ENCODE peak calls at places on chromosomes 12 and 14, in four cellular contexts. One of them, this sample, is unnamed.

GRCh38 chr12:109134186-109134917 is 18.0 kb downstream of the ACACB start:
- DNase-seq in K562: peak
- DNase-seq in HepG2: no peak
- DNase-seq in WTC11: peak
- DNase-seq in this sample: peak

GRCh38 chr14:98189077-98189476 is 1082.9 kb downstream of the BCL11B start:
- DNase-seq in WTC11: no peak
- DNase-seq in HepG2: no peak
- DNase-seq in K562: no peak
- DNase-seq in this sample: no peak

GRCh38 chr14:76829016-76829365 is 2.8 kb downstream of the LRRC74A start:
- DNase-seq in K562: no peak
- DNase-seq in WTC11: no peak
- DNase-seq in HepG2: no peak
- DNase-seq in this sample: no peak

GRCh38 chr12:66035289-66035961 is 95.1 kb downstream of the LLPH start:
- DNase-seq in HepG2: peak
- DNase-seq in WTC11: no peak
- DNase-seq in K562: no peak
- DNase-seq in this sample: no peak

GRCh38 chr12:86697916-86698315 is 441.7 kb upstream of the MGAT4C start:
- DNase-seq in WTC11: no peak
- DNase-seq in K562: no peak
- DNase-seq in HepG2: no peak
- DNase-seq in this sample: no peak

GRCh38 chr12:132325733-132326130 is 3.7 kb downstream of the GALNT9 start:
- DNase-seq in K562: no peak
- DNase-seq in WTC11: no peak
- DNase-seq in HepG2: no peak
- DNase-seq in this sample: no peak

GRCh38 chr14:61229475-61229888 is 51.7 kb downstream of the TMEM30B start:
- DNase-seq in WTC11: no peak
- DNase-seq in K562: no peak
- DNase-seq in HepG2: peak
- DNase-seq in this sample: peak

GRCh38 chr12:119772431-119772830 is 104.5 kb downstream of the PRKAB1 start:
- DNase-seq in WTC11: no peak
- DNase-seq in HepG2: no peak
- DNase-seq in K562: no peak
- DNase-seq in this sample: no peak

GRCh38 chr12:78489990-78490389 is 374.6 kb upstream of the SYT1 start:
- DNase-seq in WTC11: no peak
- DNase-seq in K562: no peak
- DNase-seq in HepG2: no peak
- DNase-seq in this sample: no peak

GRCh38 chr12:60123443-60124000 is 527.7 kb downstream of the SLC16A7 start:
- DNase-seq in K562: no peak
- DNase-seq in HepG2: no peak
- DNase-seq in WTC11: no peak
- DNase-seq in this sample: no peak

GRCh38 chr12:109497675-109498074 is 20.2 kb downstream of the UBE3B start:
- DNase-seq in WTC11: no peak
- DNase-seq in K562: no peak
- DNase-seq in HepG2: no peak
- DNase-seq in this sample: no peak

GRCh38 chr12:1593232-1594044 is 943 bp downstream of the FBXL14 start:
- DNase-seq in K562: no peak
- DNase-seq in WTC11: peak
- DNase-seq in HepG2: no peak
- DNase-seq in this sample: peak

GRCh38 chr14:28676481-28676880 is 90.1 kb upstream of the FOXG1 start:
- DNase-seq in HepG2: no peak
- DNase-seq in K562: no peak
- DNase-seq in WTC11: no peak
- DNase-seq in this sample: no peak

GRCh38 chr12:29983917-29984316 is 200.2 kb upstream of the TMTC1 start:
- DNase-seq in WTC11: no peak
- DNase-seq in HepG2: no peak
- DNase-seq in K562: no peak
- DNase-seq in this sample: no peak
- TF ChIP-seq SP1 in WTC11: no peak
- TF ChIP-seq SP1 in HepG2: no peak
- TF ChIP-seq SP1 in K562: no peak
- TF ChIP-seq SP1 in this sample: no peak

DNA sequence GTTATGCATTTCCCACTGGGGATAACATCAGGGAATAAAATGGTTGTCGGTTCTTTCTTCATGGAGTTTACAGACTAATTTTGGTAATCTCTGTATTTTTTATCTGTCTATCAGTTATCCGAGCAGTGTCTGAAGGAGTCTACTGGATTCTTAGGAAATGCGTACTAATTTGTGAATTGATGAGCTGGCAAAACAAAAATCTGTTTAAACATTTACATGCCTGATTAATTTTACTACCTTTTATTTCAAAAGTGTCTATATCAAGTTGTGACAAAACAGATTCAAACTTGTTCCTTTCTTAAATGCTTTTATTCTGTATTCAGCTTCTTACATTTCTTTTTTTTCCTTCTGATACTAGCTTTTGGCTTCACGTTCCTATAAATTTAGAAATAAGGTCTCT is 4.4 kb downstream of the RIMKLB start:
- DNase-seq in HepG2: no peak
- DNase-seq in K562: no peak
- DNase-seq in WTC11: no peak
- DNase-seq in this sample: no peak
- TF ChIP-seq ELF4 in HepG2: no peak
- TF ChIP-seq ELF4 in K562: no peak
- TF ChIP-seq ELF4 in WTC11: no peak
- TF ChIP-seq ELF4 in this sample: no peak

GRCh38 chr14:96407980-96408570 is 16.1 kb downstream of the AK7 start:
- DNase-seq in WTC11: no peak
- DNase-seq in HepG2: no peak
- DNase-seq in K562: peak
- DNase-seq in this sample: no peak

GRCh38 chr14:96413526-96413925 is 21.6 kb downstream of the AK7 start:
- DNase-seq in WTC11: no peak
- DNase-seq in HepG2: no peak
- DNase-seq in K562: no peak
- DNase-seq in this sample: no peak

GRCh38 chr14:96408608-96409007 is 16.7 kb downstream of the AK7 start:
- DNase-seq in K562: no peak
- DNase-seq in WTC11: no peak
- DNase-seq in HepG2: no peak
- DNase-seq in this sample: no peak

GRCh38 chr14:96409701-96410100 is 17.8 kb downstream of the AK7 start:
- DNase-seq in WTC11: no peak
- DNase-seq in K562: no peak
- DNase-seq in HepG2: peak
- DNase-seq in this sample: no peak

DNA sequence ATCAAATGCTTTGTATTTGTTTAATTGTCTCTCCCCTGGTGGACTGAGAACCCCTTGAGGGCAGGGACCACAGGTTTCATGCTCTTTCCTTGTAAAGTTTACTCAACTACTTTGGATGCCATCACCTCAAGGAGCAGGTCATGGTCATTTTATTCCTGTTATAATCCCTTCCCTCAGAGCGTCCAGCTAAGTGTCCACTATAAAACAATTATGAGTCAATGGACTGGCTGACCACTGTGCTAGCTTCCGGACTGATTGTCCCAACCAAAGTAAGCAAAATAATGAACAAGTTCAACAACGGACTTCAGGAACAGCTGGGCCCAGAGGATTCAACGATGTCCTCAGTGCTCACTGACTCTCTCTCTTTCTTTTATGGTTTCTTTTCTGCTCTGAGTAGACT is 18.2 kb downstream of the AK7 start:
- DNase-seq in WTC11: no peak
- DNase-seq in K562: no peak
- DNase-seq in HepG2: peak
- DNase-seq in this sample: no peak
- TF ChIP-seq SP1 in WTC11: no peak
- TF ChIP-seq SP1 in K562: no peak
- TF ChIP-seq SP1 in HepG2: no peak
- TF ChIP-seq SP1 in this sample: no peak

GRCh38 chr12:117580718-117581062 is 219.3 kb upstream of the NOS1 start:
- DNase-seq in WTC11: peak
- DNase-seq in K562: peak
- DNase-seq in HepG2: no peak
- DNase-seq in this sample: peak
- TF ChIP-seq ELF4 in WTC11: no peak
- TF ChIP-seq ELF4 in K562: no peak
- TF ChIP-seq ELF4 in HepG2: no peak
- TF ChIP-seq ELF4 in this sample: no peak

GRCh38 chr14:69151458-69152180 is 1.3 kb downstream of the DCAF5 start:
- DNase-seq in HepG2: peak
- DNase-seq in WTC11: peak
- DNase-seq in K562: peak
- DNase-seq in this sample: peak
- TF ChIP-seq SP1 in HepG2: no peak
- TF ChIP-seq SP1 in WTC11: peak
- TF ChIP-seq SP1 in K562: peak
- TF ChIP-seq SP1 in this sample: no peak

GRCh38 chr14:105860615-105861580 is 334.5 kb downstream of the TMEM121 start:
- DNase-seq in HepG2: no peak
- DNase-seq in WTC11: peak
- DNase-seq in K562: no peak
- DNase-seq in this sample: no peak
- TF ChIP-seq ELF4 in HepG2: no peak
- TF ChIP-seq ELF4 in WTC11: no peak
- TF ChIP-seq ELF4 in K562: no peak
- TF ChIP-seq ELF4 in this sample: no peak

DNA sequence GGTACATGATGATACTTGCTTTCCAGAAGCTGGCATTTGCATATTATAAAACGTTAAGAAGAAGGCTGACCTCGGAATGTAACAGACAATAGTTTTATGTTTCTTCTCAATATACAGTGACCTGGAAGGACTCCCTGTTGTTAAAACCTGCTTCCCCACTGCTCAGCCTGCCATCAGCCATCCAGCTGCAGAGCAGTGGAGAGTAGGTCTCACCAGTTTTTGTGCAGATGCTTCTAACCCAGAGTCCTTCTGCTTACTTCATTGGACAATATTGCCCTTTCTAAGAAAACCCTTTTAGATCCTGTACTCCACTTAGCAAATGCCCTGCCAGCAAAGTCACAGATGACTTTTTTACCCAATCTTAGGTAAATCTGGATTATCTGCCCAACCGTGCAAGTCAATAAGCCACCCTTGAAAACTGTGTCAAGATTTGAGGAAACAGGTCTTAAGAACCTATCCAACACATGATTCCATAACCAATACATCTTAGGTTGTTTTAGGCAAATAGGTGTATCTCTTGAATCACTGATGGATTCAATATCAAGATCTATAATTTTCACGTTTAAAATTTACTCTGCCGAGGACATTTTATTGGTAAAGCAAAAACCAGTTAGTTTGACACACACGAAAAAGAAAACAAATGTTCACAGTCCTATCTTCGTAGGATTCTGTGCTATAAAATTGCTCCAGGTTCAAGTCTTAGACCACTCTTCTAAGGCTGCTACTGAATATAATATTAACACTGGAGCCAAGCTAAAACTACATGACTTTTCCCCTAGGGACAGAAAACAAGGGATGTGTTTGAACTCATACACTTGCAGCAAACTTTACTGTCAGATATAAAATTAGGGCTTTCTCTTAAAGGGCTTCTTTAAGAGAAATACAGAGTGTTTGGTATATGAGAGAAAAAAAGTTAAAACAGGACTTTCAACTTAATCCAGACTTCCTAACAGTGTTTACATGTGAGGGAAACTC is 5.7 kb downstream of the PHLDA1 start:
- DNase-seq in HepG2: no peak
- DNase-seq in K562: no peak
- DNase-seq in WTC11: no peak
- DNase-seq in this sample: no peak
- TF ChIP-seq SP1 in HepG2: no peak
- TF ChIP-seq SP1 in K562: no peak
- TF ChIP-seq SP1 in WTC11: no peak
- TF ChIP-seq SP1 in this sample: no peak

GRCh38 chr12:20646239-20646827 is 48.8 kb upstream of the SLCO1C1 start:
- DNase-seq in HepG2: peak
- DNase-seq in K562: no peak
- DNase-seq in WTC11: no peak
- DNase-seq in this sample: peak
- TF ChIP-seq ELF4 in HepG2: no peak
- TF ChIP-seq ELF4 in K562: no peak
- TF ChIP-seq ELF4 in WTC11: no peak
- TF ChIP-seq ELF4 in this sample: no peak

This sample was measured in HEK293T.